ENCODE peak calls at places on chromosomes 1 and 21, in ten cellular contexts. X is GM06990, Z is GM23248, N is breast epithelium, H is ovary, F is vagina, Y is heart left ventricle, E is kidney epithelial cell, C is adipocyte, Q is IMR-90. V is an unnamed sample. For H3K27me3, the result is how much of the 10 kb centered on the place peaks cover.

GRCh38 chr1:220908757-220909156 is 29.5 kb downstream of the HLX start:
- DNase-seq in X (no peak), Z (peak), N (no peak), H (no peak), F (no peak), Y (no peak), E (no peak), C (peak), Q (peak), V (no peak)

GRCh38 chr21:45000637-45001133 is 60.9 kb downstream of the SLX9 start:
- DNase-seq in X (no peak), Z (no peak), N (no peak), H (peak), F (no peak), Y (no peak), E (no peak), C (no peak), Q (no peak), V (no peak)

GRCh38 chr1:167054946-167055630 is 35.1 kb downstream of the GPA33 start:
- DNase-seq in X (no peak), Z (no peak), N (no peak), H (no peak), F (no peak), Y (no peak), E (no peak), C (no peak), Q (no peak), V (no peak)

GRCh38 chr1:33468559-33468958 is 3.9 kb upstream of the ZSCAN20 start:
- DNase-seq in X (no peak), Z (no peak), N (no peak), H (no peak), F (no peak), Y (no peak), E (no peak), C (no peak), Q (peak), V (no peak)

GRCh38 chr1:199799116-199799515 is 228.4 kb upstream of the NR5A2 start:
- DNase-seq in X (no peak), Z (no peak), N (no peak), H (no peak), F (no peak), Y (no peak), E (no peak), C (no peak), Q (no peak), V (no peak)

GRCh38 chr1:54808443-54809207 is 7.5 kb upstream of the TTC22 start:
- DNase-seq in X (no peak), Z (no peak), N (no peak), H (no peak), F (no peak), Y (peak), E (no peak), C (no peak), Q (no peak), V (no peak)

GRCh38 chr1:53593758-53594380 is 134.7 kb downstream of the DMRTB1 start:
- DNase-seq in X (no peak), Z (no peak), N (no peak), H (no peak), F (no peak), Y (no peak), E (no peak), C (no peak), Q (no peak), V (no peak)

GRCh38 chr1:104706631-104707147 is 957.0 kb downstream of the AMY1C start:
- DNase-seq in X (no peak), Z (peak), N (no peak), H (no peak), F (no peak), Y (no peak), E (no peak), C (peak), Q (no peak), V (no peak)

GRCh38 chr1:15141933-15142647 is 11.5 kb upstream of the TMEM51 start:
- DNase-seq in X (no peak), Z (peak), N (no peak), H (peak), F (no peak), Y (peak), E (no peak), C (no peak), Q (peak), V (no peak)

GRCh38 chr21:28699591-28700259 is 293.0 kb downstream of the LTN1 start:
- DNase-seq in X (no peak), Z (no peak), N (no peak), H (no peak), F (no peak), Y (no peak), E (no peak), C (peak), Q (no peak), V (no peak)

GRCh38 chr1:239999170-239999569 is 92.5 kb upstream of the FMN2 start:
- DNase-seq in X (no peak), Z (no peak), N (no peak), H (no peak), F (no peak), Y (no peak), E (no peak), C (no peak), Q (no peak), V (no peak)

GRCh38 chr1:36520771-36521420 is 38.2 kb upstream of the CSF3R start:
- DNase-seq in X (no peak), Z (no peak), N (peak), H (no peak), F (no peak), Y (no peak), E (no peak), C (no peak), Q (no peak), V (no peak)

GRCh38 chr21:22791986-22792560 is 1793.9 kb downstream of the NCAM2 start:
- DNase-seq in X (no peak), Z (peak), N (no peak), H (no peak), F (no peak), Y (no peak), E (peak), C (peak), Q (peak), V (no peak)

GRCh38 chr1:222582099-222582774 is 7.5 kb downstream of the TAF1A start:
- DNase-seq in X (peak), Z (peak), N (no peak), H (no peak), F (no peak), Y (no peak), E (peak), C (no peak), Q (peak), V (no peak)

GRCh38 chr1:32954183-32954582 is 10.4 kb downstream of the RNF19B start:
- DNase-seq in X (no peak), Z (peak), N (no peak), H (no peak), F (no peak), Y (no peak), E (no peak), C (no peak), Q (no peak), V (no peak)

GRCh38 chr1:34642679-34643078 is 112.2 kb upstream of the GJB5 start:
- DNase-seq in X (no peak), Z (peak), N (no peak), H (no peak), F (no peak), Y (no peak), E (no peak), C (no peak), Q (no peak), V (no peak)
- H3K27me3 ChIP-seq in X (under half), Z (under half), N (under half), H (under half), F (under half), Y (under half), E (under half), C (under half), Q (under half), V (under half)

DNA sequence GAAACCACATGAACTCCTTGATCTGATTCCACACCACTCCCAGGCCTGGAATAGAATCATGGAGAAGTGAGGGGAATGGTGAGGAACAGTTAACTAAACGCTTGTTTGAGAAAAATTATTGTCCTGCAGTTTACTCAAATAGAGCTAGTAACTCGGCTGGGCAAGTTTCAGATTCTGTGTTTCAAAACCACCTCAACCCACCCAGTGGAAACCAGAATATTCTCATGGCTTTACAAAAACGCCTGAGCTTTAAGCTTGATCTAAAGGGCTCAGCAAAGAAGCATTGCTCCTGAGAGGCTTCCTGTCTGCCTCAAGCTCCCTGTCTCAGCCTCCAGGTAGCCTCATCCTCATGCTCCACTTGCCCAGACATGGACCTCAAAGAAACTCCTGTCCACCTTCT is 16.6 kb downstream of the TCHHL1 start:
- DNase-seq in X (no peak), Z (no peak), N (no peak), H (no peak), F (no peak), Y (no peak), E (no peak), C (no peak), Q (no peak), V (no peak)
- H3K27me3 ChIP-seq in X (under half), Z (under half), N (under half), H (under half), F (under half), Y (under half), E (under half), C (under half), Q (under half), V (under half)

DNA sequence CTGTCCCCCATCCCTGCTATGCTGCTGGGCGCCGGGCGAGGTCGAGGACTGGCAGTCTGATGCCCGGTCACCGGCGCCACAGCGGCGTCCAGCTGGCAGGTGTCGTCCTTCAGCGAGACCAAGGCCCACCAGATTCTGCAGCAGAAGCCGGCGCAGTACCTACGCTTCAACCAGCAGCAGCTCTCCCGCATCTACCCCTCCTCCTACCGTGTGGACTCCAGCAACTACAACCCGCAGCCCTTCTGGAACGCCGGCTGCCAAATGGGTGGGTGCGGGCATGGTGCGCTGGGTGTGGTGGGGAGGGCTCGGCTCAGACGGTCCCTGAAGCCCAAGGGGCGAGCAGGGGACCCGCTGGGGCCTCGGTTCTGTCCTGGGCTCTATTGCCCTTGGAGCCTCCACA is 20.7 kb downstream of the PLCH2 start:
- DNase-seq in X (no peak), Z (no peak), N (no peak), H (no peak), F (no peak), Y (no peak), E (no peak), C (no peak), Q (no peak), V (no peak)
- H3K27me3 ChIP-seq in X (under half), Z (under half), N (under half), H (under half), F (under half), Y (under half), E (under half), C (under half), Q (under half), V (under half)

GRCh38 chr21:41427556-41427955 is 1.5 kb downstream of the MX1 start:
- DNase-seq in X (no peak), Z (no peak), N (no peak), H (no peak), F (peak), Y (no peak), E (no peak), C (no peak), Q (no peak), V (no peak)

GRCh38 chr21:41428311-41428710 is 2.3 kb downstream of the MX1 start:
- DNase-seq in X (no peak), Z (no peak), N (no peak), H (no peak), F (peak), Y (no peak), E (no peak), C (no peak), Q (no peak), V (no peak)

GRCh38 chr21:41426656-41427311 is 745 bp downstream of the MX1 start:
- DNase-seq in X (peak), Z (no peak), N (no peak), H (peak), F (peak), Y (peak), E (no peak), C (no peak), Q (no peak), V (no peak)

GRCh38 chr21:41425588-41425953 is 468 bp upstream of the MX1 start:
- DNase-seq in X (no peak), Z (no peak), N (no peak), H (no peak), F (peak), Y (no peak), E (no peak), C (no peak), Q (no peak), V (no peak)

DNA sequence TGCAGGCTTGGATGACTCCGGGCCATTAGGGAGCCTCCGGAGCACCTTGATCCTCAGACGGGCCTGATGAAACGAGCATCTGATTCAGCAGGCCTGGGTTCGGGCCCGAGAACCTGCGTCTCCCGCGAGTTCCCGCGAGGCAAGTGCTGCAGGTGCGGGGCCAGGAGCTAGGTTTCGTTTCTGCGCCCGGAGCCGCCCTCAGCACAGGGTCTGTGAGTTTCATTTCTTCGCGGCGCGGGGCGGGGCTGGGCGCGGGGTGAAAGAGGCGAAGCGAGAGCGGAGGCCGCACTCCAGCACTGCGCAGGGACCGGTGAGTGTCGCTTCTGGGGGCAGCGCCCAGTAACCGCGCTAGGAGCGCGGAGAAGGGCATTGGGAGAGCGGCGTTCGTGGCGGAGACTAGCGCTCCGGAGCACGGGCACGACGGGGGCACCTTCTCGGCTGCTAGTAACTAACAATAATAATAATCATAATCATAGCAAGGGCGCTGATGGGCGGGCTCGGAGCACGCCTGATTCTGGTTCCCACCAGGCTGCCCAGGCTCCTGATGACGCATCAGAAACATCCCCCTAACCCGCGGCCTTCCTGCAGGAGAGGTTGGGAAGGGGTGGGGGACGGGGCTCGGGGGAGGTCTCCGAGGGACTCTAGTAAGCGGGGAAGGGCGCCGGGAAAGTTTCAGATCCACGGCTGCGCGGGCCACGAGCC is at the start of gene MX1:
- DNase-seq in X (peak), Z (peak), N (peak), H (peak), F (peak), Y (peak), E (no peak), C (peak), Q (peak), V (peak)
- H3K27me3 ChIP-seq in X (under half), Z (under half), N (under half), H (under half), F (under half), Y (under half), E (under half), C (under half), Q (under half), V (under half)